ENCODE peak calls at places on chromosomes 5 and 9, in five cellular contexts. A is mesendoderm; Y is activated CD8-positive, alpha-beta T cell treated with anti-CD3 and anti-CD28 coated beads, Interleukin-2, amount 10 ng/mL, durations not matched to agents 7 days and 5 days; T is AG04449; P is HTR-8/SVneo. I is an unnamed sample.

GRCh38 chr5:56110646-56111403 is 116.1 kb upstream of the IL6ST start:
- DNase-seq in A (no peak), Y (no peak), T (no peak), P (no peak), I (no peak)

GRCh38 chr5:16061163-16061562 is 118.4 kb downstream of the MARCHF11 start:
- DNase-seq in A (no peak), Y (no peak), T (no peak), P (no peak), I (no peak)

GRCh38 chr9:129506892-129507291 is 114.0 kb downstream of the C9orf50 start:
- DNase-seq in A (no peak), Y (no peak), T (no peak), P (no peak), I (peak)

GRCh38 chr9:74066605-74067004 is 430.5 kb upstream of the RORB start:
- DNase-seq in A (no peak), Y (no peak), T (no peak), P (no peak), I (no peak)

GRCh38 chr5:52801329-52801728 is 13.6 kb downstream of the ITGA1 start:
- DNase-seq in A (peak), Y (no peak), T (no peak), P (no peak), I (peak)

GRCh38 chr9:126989847-126990821 is 75.6 kb downstream of the RALGPS1 start:
- DNase-seq in A (peak), Y (no peak), T (no peak), P (no peak), I (no peak)

GRCh38 chr5:143014017-143014651 is 244.0 kb downstream of the ARHGAP26 start:
- DNase-seq in A (peak), Y (no peak), T (no peak), P (peak), I (peak)

GRCh38 chr9:131050831-131051230 is 41.9 kb downstream of the LAMC3 start:
- DNase-seq in A (no peak), Y (no peak), T (no peak), P (no peak), I (no peak)

GRCh38 chr9:83706703-83707517 is 848 bp downstream of the UBQLN1 start:
- DNase-seq in A (peak), Y (peak), T (no peak), P (no peak), I (peak)

GRCh38 chr5:22850981-22851380 is 2.2 kb downstream of the CDH12 start:
- DNase-seq in A (no peak), Y (no peak), T (no peak), P (no peak), I (no peak)

GRCh38 chr5:79582186-79582585 is 30.1 kb upstream of the TENT2 start:
- DNase-seq in A (no peak), Y (no peak), T (no peak), P (no peak), I (no peak)

GRCh38 chr5:141100243-141100805 is at the start of gene PCDHB3:
- DNase-seq in A (peak), Y (peak), T (no peak), P (peak), I (peak)

GRCh38 chr5:123294544-123294943 is 128.7 kb downstream of the CEP120 start:
- DNase-seq in A (no peak), Y (no peak), T (no peak), P (no peak), I (no peak)

GRCh38 chr9:125513634-125514413 is 193.2 kb downstream of the MAPKAP1 start:
- DNase-seq in A (no peak), Y (no peak), T (peak), P (peak), I (no peak)

GRCh38 chr9:121837113-121838010 is 185.9 kb downstream of the DAB2IP start:
- DNase-seq in A (no peak), Y (no peak), T (no peak), P (no peak), I (peak)

GRCh38 chr5:157857821-157858526 is 971 bp downstream of the CLINT1 start:
- DNase-seq in A (no peak), Y (no peak), T (no peak), P (no peak), I (no peak)

GRCh38 chr5:14353661-14354474 is 210.7 kb downstream of the TRIO start:
- DNase-seq in A (no peak), Y (no peak), T (no peak), P (no peak), I (no peak)

GRCh38 chr5:177486256-177486655 is 11.1 kb downstream of the PDLIM7 start:
- DNase-seq in A (no peak), Y (no peak), T (no peak), P (no peak), I (no peak)